ENCODE peak calls at places on chromosomes 7 and 10, in five cellular contexts. G, I, H, O and U are unnamed samples.

GRCh38 chr7:159027091-159027802 is 117.4 kb downstream of the VIPR2 start:
- DNase-seq in G (no peak), I (peak), H (peak), O (no peak), U (no peak)

GRCh38 chr10:42878821-42879195 is 96.2 kb downstream of the BMS1 start:
- DNase-seq in G (no peak), I (no peak), H (no peak), O (no peak), U (no peak)

GRCh38 chr10:95389982-95390381 is 99.2 kb upstream of the PDLIM1 start:
- DNase-seq in G (no peak), I (no peak), H (no peak), O (no peak), U (no peak)

GRCh38 chr7:140649566-140650205 is 9.1 kb upstream of the DENND2A start:
- DNase-seq in G (peak), I (no peak), H (peak), O (no peak), U (no peak)

GRCh38 chr7:22231141-22231540 is 125.8 kb downstream of the RAPGEF5 start:
- DNase-seq in G (no peak), I (no peak), H (no peak), O (no peak), U (no peak)

GRCh38 chr10:61464461-61465215 is 11.5 kb upstream of the TMEM26 start:
- DNase-seq in G (peak), I (no peak), H (peak), O (no peak), U (no peak)

GRCh38 chr10:46236941-46237681 is 49.7 kb upstream of the ANTXRL start:
- DNase-seq in G (no peak), I (no peak), H (no peak), O (no peak), U (no peak)

GRCh38 chr10:129942391-129942790 is 21.7 kb downstream of the EBF3 start:
- DNase-seq in G (no peak), I (no peak), H (no peak), O (no peak), U (no peak)

GRCh38 chr7:43834463-43835251 is 34.7 kb downstream of the MRPS24 start:
- DNase-seq in G (peak), I (no peak), H (peak), O (no peak), U (no peak)

GRCh38 chr10:35328404-35329037 is 7.8 kb upstream of the CCNY start:
- DNase-seq in G (peak), I (no peak), H (no peak), O (no peak), U (no peak)

GRCh38 chr10:132809237-132810140 is 23.5 kb upstream of the NKX6-2 start:
- DNase-seq in G (no peak), I (no peak), H (no peak), O (no peak), U (no peak)

GRCh38 chr7:121107923-121108498 is 119.5 kb downstream of the CPED1 start:
- DNase-seq in G (peak), I (no peak), H (peak), O (peak), U (no peak)

GRCh38 chr7:64736575-64736974 is 57.7 kb upstream of the ZNF138 start:
- DNase-seq in G (no peak), I (no peak), H (no peak), O (no peak), U (no peak)

GRCh38 chr7:46139079-46139478 is 218.0 kb upstream of the IGFBP3 start:
- DNase-seq in G (peak), I (no peak), H (peak), O (no peak), U (no peak)

GRCh38 chr7:90178592-90179279 is 24.5 kb downstream of the STEAP1 start:
- DNase-seq in G (peak), I (no peak), H (peak), O (no peak), U (no peak)